ENCODE peak calls at places on chromosomes 4 and X, in four cellular contexts. Y is neural progenitor cell, I is lower lobe of right lung, C is heart right ventricle. Q is an unnamed sample.

GRCh38 chrX:108699368-108699767 is 37.0 kb downstream of the IRS4 start:
- DNase-seq in Y (peak), I (no peak), C (no peak), Q (no peak)

GRCh38 chr4:114180481-114180880 is 201.0 kb upstream of the ARSJ start:
- DNase-seq in Y (peak), I (no peak), C (peak), Q (peak)

GRCh38 chr4:122480655-122481487 is 24.3 kb upstream of the IL2 start:
- DNase-seq in Y (no peak), I (no peak), C (no peak), Q (no peak)

GRCh38 chr4:3412257-3413020 is 29.3 kb upstream of the HGFAC start:
- DNase-seq in Y (no peak), I (peak), C (no peak), Q (no peak)

GRCh38 chr4:38002451-38003071 is 42.4 kb downstream of the PTTG2 start:
- DNase-seq in Y (peak), I (no peak), C (no peak), Q (no peak)

GRCh38 chr4:55931833-55932232 is 16.9 kb upstream of the CEP135 start:
- DNase-seq in Y (no peak), I (no peak), C (no peak), Q (no peak)

GRCh38 chr4:175273995-175274753 is 356.0 kb downstream of the ADAM29 start:
- DNase-seq in Y (no peak), I (no peak), C (no peak), Q (no peak)

GRCh38 chrX:47078129-47079043 is at the start of gene RGN:
- DNase-seq in Y (peak), I (no peak), C (peak), Q (no peak)

GRCh38 chr4:46389301-46389761 is 597 bp downstream of the GABRA2 start:
- DNase-seq in Y (peak), I (no peak), C (no peak), Q (peak)

GRCh38 chr4:86223472-86223871 is 136.4 kb downstream of the MAPK10 start:
- DNase-seq in Y (peak), I (no peak), C (no peak), Q (no peak)

GRCh38 chrX:47776301-47776700 is 60.4 kb upstream of the ZNF81 start:
- DNase-seq in Y (no peak), I (no peak), C (no peak), Q (no peak)

GRCh38 chrX:47497274-47497673 is 14.3 kb upstream of the ZNF41 start:
- DNase-seq in Y (no peak), I (no peak), C (no peak), Q (no peak)

GRCh38 chr4:168637872-168638756 is 141.3 kb downstream of the PALLD start:
- DNase-seq in Y (no peak), I (no peak), C (no peak), Q (no peak)

GRCh38 chr4:4535590-4535989 is 6.3 kb downstream of the STX18 start:
- DNase-seq in Y (no peak), I (no peak), C (no peak), Q (no peak)

GRCh38 chr4:170128219-170128804 is 38.6 kb upstream of the AADAT start:
- DNase-seq in Y (no peak), I (no peak), C (no peak), Q (no peak)

GRCh38 chrX:3346436-3347329 is at the start of gene MXRA5:
- DNase-seq in Y (peak), I (no peak), C (peak), Q (no peak)

GRCh38 chr4:86506591-86506990 is 87.5 kb upstream of the PTPN13 start:
- DNase-seq in Y (no peak), I (no peak), C (no peak), Q (no peak)

GRCh38 chrX:10278716-10279115 is 121.9 kb downstream of the CLCN4 start:
- DNase-seq in Y (no peak), I (no peak), C (no peak), Q (no peak)

GRCh38 chrX:66634272-66634671 is 4.6 kb downstream of the EDA2R start:
- DNase-seq in Y (no peak), I (no peak), C (no peak), Q (no peak)

GRCh38 chr4:113293043-113293560 is 243.6 kb downstream of the ANK2 start:
- DNase-seq in Y (peak), I (no peak), C (no peak), Q (peak)

GRCh38 chrX:67612231-67612630 is 68.4 kb downstream of the AR start:
- DNase-seq in Y (no peak), I (no peak), C (no peak), Q (no peak)

GRCh38 chr4:69760455-69760854 is at the start of gene SULT1B1:
- DNase-seq in Y (no peak), I (peak), C (no peak), Q (no peak)

GRCh38 chrX:48461830-48462229 is 8.2 kb downstream of the SLC38A5 start:
- DNase-seq in Y (no peak), I (no peak), C (no peak), Q (no peak)

GRCh38 chr4:41787931-41788330 is 39.4 kb upstream of the PHOX2B start:
- DNase-seq in Y (no peak), I (no peak), C (no peak), Q (no peak)

GRCh38 chr4:6924361-6924779 is 14.7 kb downstream of the TBC1D14 start:
- DNase-seq in Y (no peak), I (no peak), C (peak), Q (no peak)

GRCh38 chr4:172726001-172726423 is 442.6 kb upstream of the GALNT7 start:
- DNase-seq in Y (peak), I (no peak), C (no peak), Q (no peak)

GRCh38 chr4:112127048-112127637 is 18.1 kb upstream of the FAM241A start:
- DNase-seq in Y (no peak), I (no peak), C (no peak), Q (no peak)

GRCh38 chr4:110270492-110271197 is 72.2 kb upstream of the ELOVL6 start:
- DNase-seq in Y (no peak), I (no peak), C (no peak), Q (no peak)

GRCh38 chr4:176467011-176467410 is 147.2 kb downstream of the SPCS3 start:
- DNase-seq in Y (no peak), I (no peak), C (no peak), Q (no peak)

GRCh38 chr4:87529187-87529586 is at the start of gene SPARCL1:
- DNase-seq in Y (peak), I (no peak), C (peak), Q (peak)

GRCh38 chrX:120559799-120560198 is 963 bp downstream of the CUL4B start:
- DNase-seq in Y (peak), I (no peak), C (no peak), Q (no peak)

GRCh38 chrX:267771-268261 is 13.4 kb upstream of the PLCXD1 start:
- DNase-seq in Y (no peak), I (peak), C (no peak), Q (no peak)

GRCh38 chrX:1385251-1385794 is 6.6 kb downstream of the SLC25A6 start:
- DNase-seq in Y (no peak), I (peak), C (no peak), Q (no peak)

GRCh38 chr4:145786830-145787229 is 106.9 kb downstream of the C4orf51 start:
- DNase-seq in Y (no peak), I (no peak), C (no peak), Q (no peak)
- H3K27ac ChIP-seq in Y (no peak), I (no peak), C (no peak), Q (no peak)

GRCh38 chr4:82918091-82918490 is 17.6 kb downstream of the THAP9 start:
- DNase-seq in Y (no peak), I (no peak), C (no peak), Q (no peak)
- H3K27ac ChIP-seq in Y (no peak), I (no peak), C (no peak), Q (peak)

GRCh38 chr4:100289530-100289888 is 99.2 kb upstream of the DDIT4L start:
- DNase-seq in Y (no peak), I (no peak), C (no peak), Q (no peak)
- H3K27ac ChIP-seq in Y (no peak), I (no peak), C (no peak), Q (no peak)

DNA sequence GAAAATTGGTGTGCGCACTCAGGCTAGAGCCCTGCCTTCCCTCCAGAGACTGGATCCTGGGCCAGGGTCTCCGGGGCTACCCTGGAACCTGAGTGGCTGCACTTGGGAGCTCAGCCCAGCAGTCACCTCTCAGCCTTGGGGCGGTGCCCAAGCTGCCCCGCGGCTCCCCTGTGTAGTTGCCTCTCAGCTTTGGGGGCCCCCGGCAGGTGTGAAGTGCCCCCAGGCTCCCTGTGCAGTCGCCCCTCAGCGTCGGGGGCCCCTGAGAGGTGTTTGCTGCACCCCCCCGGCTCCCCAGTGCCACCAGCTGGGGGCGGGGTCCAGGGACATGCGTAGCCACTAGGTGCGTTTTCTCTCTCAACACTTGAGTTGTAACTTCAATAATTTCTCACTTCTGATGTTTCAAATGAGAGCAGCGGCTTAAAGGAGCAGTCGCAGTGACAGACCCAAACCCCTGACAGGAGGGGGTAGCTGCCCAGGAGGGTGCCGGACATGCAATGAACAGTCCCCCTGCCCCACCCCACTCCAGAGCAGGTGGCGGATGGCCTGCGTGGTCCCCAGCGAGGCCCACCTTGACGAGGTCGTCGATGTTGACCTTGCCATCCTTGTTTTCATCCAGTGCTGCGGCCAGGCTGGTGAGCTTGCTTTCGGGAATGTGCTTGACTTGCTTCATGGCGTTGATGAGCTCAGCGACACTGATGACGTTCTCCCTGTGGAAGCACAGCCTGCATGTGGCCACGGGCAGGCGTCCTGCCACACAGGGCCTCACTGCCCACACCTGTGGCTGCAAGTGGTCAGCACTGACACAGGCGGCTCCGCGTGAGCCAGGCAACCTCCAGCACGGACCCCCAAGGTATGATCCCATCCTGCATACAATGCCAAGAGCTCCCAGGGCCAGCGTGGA is 22.3 kb downstream of the FGFR3 start:
- DNase-seq in Y (no peak), I (no peak), C (no peak), Q (no peak)
- H3K27ac ChIP-seq in Y (no peak), I (no peak), C (no peak), Q (no peak)

DNA sequence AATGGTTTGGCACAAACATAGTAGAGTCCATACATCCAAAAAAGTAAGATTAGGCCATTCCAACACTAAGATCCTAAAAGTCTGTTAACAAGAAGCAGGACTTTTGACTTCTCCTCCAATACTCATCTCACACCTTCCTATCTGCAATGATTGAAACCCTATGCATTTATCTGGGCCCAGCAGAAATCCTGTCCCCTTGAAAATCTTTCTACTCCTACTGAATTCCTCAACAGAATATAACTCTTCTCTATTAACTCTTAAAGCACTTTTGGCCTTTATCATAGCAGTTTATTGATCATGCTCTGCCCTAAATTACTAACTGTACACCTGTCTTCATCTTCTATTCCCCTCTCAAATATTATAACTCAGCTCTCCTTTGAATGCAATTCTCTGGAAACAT is 4.6 kb downstream of the G3BP2 start:
- DNase-seq in Y (no peak), I (no peak), C (no peak), Q (no peak)
- H3K27ac ChIP-seq in Y (no peak), I (no peak), C (no peak), Q (no peak)

GRCh38 chr4:123588631-123589223 is 192.1 kb downstream of the SPRY1 start:
- DNase-seq in Y (no peak), I (no peak), C (no peak), Q (no peak)
- H3K27ac ChIP-seq in Y (no peak), I (peak), C (no peak), Q (no peak)

DNA sequence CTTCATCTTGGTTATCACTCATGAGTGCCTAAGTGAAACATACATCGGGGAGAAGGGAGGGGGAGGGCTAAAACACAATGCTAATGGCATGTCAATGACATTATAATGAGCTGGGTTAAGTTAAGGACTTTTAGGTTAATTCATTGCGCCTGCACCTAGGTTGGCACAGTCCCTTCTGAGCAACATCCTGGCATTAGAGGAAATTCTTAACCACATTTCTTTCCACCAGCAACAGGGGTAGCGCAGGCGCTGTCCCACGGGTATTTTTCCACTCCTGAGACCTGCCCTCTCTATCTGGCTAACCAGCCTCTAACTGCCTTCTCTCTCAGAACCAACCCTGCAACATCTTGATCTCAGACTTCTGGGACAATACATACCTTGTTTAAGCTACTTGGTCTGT is 39.0 kb upstream of the PROM1 start:
- DNase-seq in Y (no peak), I (no peak), C (no peak), Q (no peak)
- H3K27ac ChIP-seq in Y (peak), I (no peak), C (no peak), Q (no peak)